ENCODE peak calls at places on chromosomes 13 and 19, in ten cellular contexts. V is cardiac fibroblast, Q is BE2C, E is testis, C is right lobe of liver, O is HCT116, P is WERI-Rb-1, S is astrocyte of the cerebellum, D is colonic mucosa, T is left ventricle myocardium inferior. A is an unnamed sample.

GRCh38 chr19:46731584-46731983 is 14.3 kb upstream of the FKRP start:
- DNase-seq in Q (no peak), V (no peak), O (no peak), T (no peak), D (no peak), S (no peak), C (no peak), P (no peak), E (no peak), A (no peak)

GRCh38 chr13:76020421-76020955 is 384.4 kb downstream of the LMO7 start:
- DNase-seq in C (no peak), S (no peak), E (no peak), T (no peak), V (no peak), D (no peak), P (no peak), O (no peak), Q (no peak), A (no peak)

GRCh38 chr19:17332677-17333581 is 1.7 kb downstream of the ANO8 start:
- DNase-seq in V (peak; percentile 59), D (no peak), O (peak; percentile 96), T (no peak), P (peak; percentile 75), S (no peak), E (peak; percentile 85), C (no peak), Q (peak; percentile 98), A (no peak)

GRCh38 chr19:52749780-52750179 is 14.9 kb upstream of the ZNF611 start:
- DNase-seq in O (no peak), Q (no peak), C (no peak), V (no peak), P (no peak), D (no peak), E (no peak), S (no peak), T (no peak), A (no peak)

GRCh38 chr13:57665471-57665870 is 33.9 kb downstream of the PCDH17 start:
- DNase-seq in D (no peak), C (no peak), P (no peak), V (no peak), O (no peak), E (no peak), T (no peak), S (peak; percentile 16), Q (no peak), A (no peak)

GRCh38 chr19:46537136-46538097 is 41.8 kb upstream of the PNMA8B start:
- DNase-seq in E (peak; percentile 54), V (peak; percentile 58), P (peak; percentile 64), C (peak; percentile 57), S (peak; percentile 3), O (no peak), T (peak; percentile 62), Q (peak; percentile 69), D (peak; percentile 67), A (no peak)

GRCh38 chr19:42350417-42350816 is 25.0 kb downstream of the MEGF8 start:
- DNase-seq in O (no peak), P (no peak), C (no peak), T (no peak), Q (no peak), S (no peak), V (no peak), D (no peak), E (no peak), A (no peak)

GRCh38 chr19:1315470-1316166 is 29.9 kb downstream of the EFNA2 start:
- DNase-seq in E (peak; percentile 67), P (peak; percentile 75), T (peak; percentile 53), S (no peak), C (peak; percentile 63), O (peak; percentile 18), D (peak; percentile 73), Q (peak; percentile 78), V (peak; percentile 59), A (no peak)

GRCh38 chr13:100097821-100098220 is 8.9 kb downstream of the PCCA start:
- DNase-seq in E (no peak), S (no peak), Q (no peak), D (no peak), O (no peak), V (no peak), C (no peak), T (no peak), P (no peak), A (no peak)

GRCh38 chr13:59641261-59641660 is 522.5 kb downstream of the DIAPH3 start:
- DNase-seq in P (no peak), V (no peak), Q (no peak), C (no peak), T (no peak), O (no peak), E (no peak), D (no peak), S (no peak), A (no peak)

GRCh38 chr13:85653681-85654080 is 145.5 kb downstream of the SLITRK6 start:
- DNase-seq in E (no peak), O (no peak), P (no peak), V (no peak), T (no peak), S (no peak), D (no peak), C (no peak), Q (peak; percentile 25), A (no peak)

GRCh38 chr19:9958451-9958850 is 22.1 kb upstream of the OLFM2 start:
- DNase-seq in P (no peak), C (no peak), V (peak; percentile 89), E (no peak), T (no peak), O (no peak), Q (no peak), D (no peak), S (peak; percentile 84), A (no peak)

GRCh38 chr19:51078104-51078503 is 4.6 kb downstream of the KLK14 start:
- DNase-seq in E (no peak), T (no peak), P (no peak), V (no peak), S (no peak), C (no peak), D (no peak), O (no peak), Q (no peak), A (no peak)

GRCh38 chr13:30832845-30833332 is 73.2 kb upstream of the MEDAG start:
- DNase-seq in T (peak; percentile 29), D (peak; percentile 94), V (peak; percentile 54), E (peak; percentile 85), Q (peak; percentile 91), O (peak; percentile 95), P (no peak), S (no peak), C (peak; percentile 48), A (peak; percentile 81)

GRCh38 chr13:111993701-111994100 is 73.2 kb upstream of the SOX1 start:
- DNase-seq in T (no peak), C (no peak), O (no peak), P (no peak), Q (no peak), E (no peak), V (no peak), D (no peak), S (no peak), A (no peak)

DNA sequence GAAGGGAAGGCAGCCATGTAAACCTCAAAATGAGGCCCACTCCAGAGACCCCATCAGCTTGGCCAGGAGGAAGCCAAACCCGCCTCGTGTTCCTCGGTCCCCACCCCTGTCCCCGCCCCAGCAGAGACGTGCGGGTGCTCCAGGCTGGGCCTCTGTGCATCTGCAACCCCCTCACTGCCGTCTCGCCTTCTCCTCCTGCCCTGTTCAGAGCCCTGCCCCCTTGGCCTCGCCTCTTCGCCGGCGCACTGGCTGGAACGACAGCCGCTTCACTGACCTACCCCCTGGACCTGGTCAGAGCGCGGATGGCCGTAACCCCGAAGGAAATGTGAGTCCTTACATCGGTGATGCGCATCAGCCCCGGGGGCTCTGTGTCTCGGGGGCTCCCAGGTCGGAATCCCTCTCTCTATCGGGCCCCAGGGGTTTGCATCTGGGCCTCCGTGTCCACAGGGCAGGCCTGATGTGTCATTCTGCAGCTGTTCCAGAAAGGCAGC is 32.2 kb downstream of the TMEM161A start:
- DNase-seq in S (no peak), C (no peak), D (peak; percentile 39), O (no peak), P (no peak), Q (peak; percentile 51), V (peak; percentile 32), E (no peak), T (no peak), A (no peak)
- TF ChIP-seq CTCF in S (no peak), C (no peak), D (no peak), O (no peak), P (no peak), Q (no peak), V (no peak), E (no peak), T (no peak), A (no peak)

DNA sequence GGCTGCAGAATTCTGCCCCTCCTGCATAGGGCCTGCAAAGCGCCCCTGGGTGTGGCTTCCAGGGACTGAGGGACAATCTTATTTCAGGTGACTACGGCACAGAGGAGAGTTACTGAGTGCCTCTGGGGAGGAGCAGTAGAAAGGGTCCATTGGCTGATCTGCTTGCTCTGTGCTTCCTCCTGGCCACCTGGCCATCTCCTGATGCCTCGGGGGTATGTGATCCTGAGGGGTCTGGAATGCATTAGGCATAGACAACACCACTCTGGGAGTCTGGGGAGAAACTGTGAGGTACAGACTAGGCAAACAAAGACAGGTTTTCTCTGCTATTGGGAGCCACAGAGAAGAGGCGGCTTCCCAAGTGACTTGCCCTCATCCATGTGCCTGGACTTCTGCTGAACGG is 2.8 kb downstream of the KCTD15 start:
- DNase-seq in C (no peak), S (no peak), E (no peak), Q (peak; percentile 72), P (no peak), O (no peak), V (no peak), T (no peak), D (no peak), A (no peak)
- H3K4me3 ChIP-seq in C (no peak overlapping the region), S (no peak overlapping the region), E (no peak overlapping the region), Q (peak overlapping the region; percentile 16), P (no peak overlapping the region), O (no peak overlapping the region), V (no peak overlapping the region), T (peak overlapping the region; percentile 88), D (no peak overlapping the region), A (no peak overlapping the region)

DNA sequence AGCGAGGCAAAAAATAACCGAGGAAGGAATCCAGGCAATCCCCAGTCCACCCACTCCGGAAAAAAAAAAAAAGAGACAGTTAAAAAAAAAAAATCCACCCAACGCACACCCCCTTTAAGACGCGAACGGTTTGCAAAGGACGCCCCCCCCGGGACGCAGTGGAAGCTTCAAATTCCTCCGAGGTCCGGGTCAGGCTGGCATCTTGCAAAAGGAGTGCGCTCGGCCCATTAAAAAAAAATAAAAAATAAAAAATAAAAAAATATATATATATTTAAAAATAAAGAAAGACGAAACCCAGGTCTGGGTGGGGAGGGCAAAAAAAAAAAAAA is 235 bp upstream of the CACNA1A start:
- DNase-seq in V (peak; percentile 16), D (no peak), Q (no peak), C (no peak), S (no peak), O (no peak), P (no peak), T (no peak), E (no peak), A (no peak)
- TF ChIP-seq CTCF in V (no peak), D (no peak), Q (no peak), C (no peak), S (no peak), O (no peak), P (no peak), T (no peak), E (no peak), A (no peak)

DNA sequence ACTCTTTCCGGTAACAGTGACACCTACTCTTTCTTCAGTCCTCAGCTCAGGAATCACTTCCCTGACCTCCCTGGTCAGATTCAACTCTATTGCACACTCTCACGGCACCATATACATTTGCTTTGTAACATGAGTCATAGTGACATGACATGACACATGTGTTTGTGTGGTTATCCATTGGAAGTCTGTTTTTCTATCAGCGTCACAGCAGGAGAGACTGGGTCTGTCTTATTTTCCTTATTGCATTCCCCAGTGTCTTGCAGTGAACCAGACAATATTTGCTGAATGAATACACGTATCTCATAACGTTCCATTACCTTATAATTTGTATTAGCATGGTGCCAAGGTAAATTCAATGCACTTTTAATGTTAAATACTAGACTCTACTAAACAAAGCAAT is 102.0 kb downstream of the DCLK1 start:
- DNase-seq in Q (no peak), T (no peak), S (peak; percentile 74), O (no peak), P (no peak), E (no peak), V (peak; percentile 22), D (no peak), C (no peak), A (no peak)
- H3K4me3 ChIP-seq in Q (no peak overlapping the region), T (no peak overlapping the region), S (no peak overlapping the region), O (no peak overlapping the region), P (no peak overlapping the region), E (no peak overlapping the region), V (no peak overlapping the region), D (no peak overlapping the region), C (no peak overlapping the region), A (no peak overlapping the region)

A was measured in retinal pigment epithelial cell.